ENCODE peak calls at places on chromosome 20, in ten cellular contexts. One of them, this sample, is unnamed.

GRCh38 chr20:36092424-36093024 is 62.0 kb upstream of the EPB41L1 start:
- DNase-seq in brain microvascular endothelial cell: no peak
- DNase-seq in RPMI7951: no peak
- DNase-seq in nucleus accumbens: no peak
- DNase-seq in iPS DF 6.9: no peak
- DNase-seq in lower lobe of right lung: no peak
- DNase-seq in heart right ventricle: peak
- DNase-seq in left ventricle myocardium superior: peak
- DNase-seq in H9: peak
- DNase-seq in stimulated activated CD4-positive, alpha-beta T cell treated with anti-CD3 and anti-CD28 coated beads, Interleukin-4, amount 100 ng/mL, for 24 hours: no peak
- DNase-seq in this sample: no peak

GRCh38 chr20:57451759-57452661 is 60.8 kb downstream of the RBM38 start:
- DNase-seq in lower lobe of right lung: no peak
- DNase-seq in left ventricle myocardium superior: no peak
- DNase-seq in brain microvascular endothelial cell: no peak
- DNase-seq in iPS DF 6.9: no peak
- DNase-seq in RPMI7951: no peak
- DNase-seq in H9: no peak
- DNase-seq in stimulated activated CD4-positive, alpha-beta T cell treated with anti-CD3 and anti-CD28 coated beads, Interleukin-4, amount 100 ng/mL, for 24 hours: no peak
- DNase-seq in heart right ventricle: no peak
- DNase-seq in nucleus accumbens: no peak
- DNase-seq in this sample: no peak

GRCh38 chr20:57395111-57395959 is 4.1 kb downstream of the RBM38 start:
- DNase-seq in nucleus accumbens: peak
- DNase-seq in iPS DF 6.9: no peak
- DNase-seq in brain microvascular endothelial cell: no peak
- DNase-seq in lower lobe of right lung: peak
- DNase-seq in H9: peak
- DNase-seq in heart right ventricle: peak
- DNase-seq in stimulated activated CD4-positive, alpha-beta T cell treated with anti-CD3 and anti-CD28 coated beads, Interleukin-4, amount 100 ng/mL, for 24 hours: no peak
- DNase-seq in left ventricle myocardium superior: peak
- DNase-seq in RPMI7951: no peak
- DNase-seq in this sample: no peak

GRCh38 chr20:34915749-34916455 is 39.5 kb downstream of the ACSS2 start:
- DNase-seq in heart right ventricle: no peak
- DNase-seq in RPMI7951: no peak
- DNase-seq in iPS DF 6.9: no peak
- DNase-seq in lower lobe of right lung: no peak
- DNase-seq in stimulated activated CD4-positive, alpha-beta T cell treated with anti-CD3 and anti-CD28 coated beads, Interleukin-4, amount 100 ng/mL, for 24 hours: no peak
- DNase-seq in H9: no peak
- DNase-seq in left ventricle myocardium superior: no peak
- DNase-seq in nucleus accumbens: no peak
- DNase-seq in brain microvascular endothelial cell: no peak
- DNase-seq in this sample: no peak

GRCh38 chr20:48377940-48378339 is 449.9 kb downstream of the PREX1 start:
- DNase-seq in left ventricle myocardium superior: no peak
- DNase-seq in brain microvascular endothelial cell: no peak
- DNase-seq in RPMI7951: no peak
- DNase-seq in stimulated activated CD4-positive, alpha-beta T cell treated with anti-CD3 and anti-CD28 coated beads, Interleukin-4, amount 100 ng/mL, for 24 hours: no peak
- DNase-seq in nucleus accumbens: no peak
- DNase-seq in iPS DF 6.9: no peak
- DNase-seq in H9: no peak
- DNase-seq in heart right ventricle: no peak
- DNase-seq in lower lobe of right lung: no peak
- DNase-seq in this sample: no peak

GRCh38 chr20:63089051-63089907 is 82.5 kb upstream of the BHLHE23 start:
- DNase-seq in H9: peak
- DNase-seq in nucleus accumbens: no peak
- DNase-seq in left ventricle myocardium superior: no peak
- DNase-seq in brain microvascular endothelial cell: no peak
- DNase-seq in lower lobe of right lung: peak
- DNase-seq in stimulated activated CD4-positive, alpha-beta T cell treated with anti-CD3 and anti-CD28 coated beads, Interleukin-4, amount 100 ng/mL, for 24 hours: no peak
- DNase-seq in iPS DF 6.9: no peak
- DNase-seq in heart right ventricle: peak
- DNase-seq in RPMI7951: no peak
- DNase-seq in this sample: no peak

GRCh38 chr20:36541227-36542018 is at the start of gene MYL9:
- DNase-seq in nucleus accumbens: no peak
- DNase-seq in H9: peak
- DNase-seq in iPS DF 6.9: no peak
- DNase-seq in lower lobe of right lung: peak
- DNase-seq in RPMI7951: peak
- DNase-seq in stimulated activated CD4-positive, alpha-beta T cell treated with anti-CD3 and anti-CD28 coated beads, Interleukin-4, amount 100 ng/mL, for 24 hours: no peak
- DNase-seq in left ventricle myocardium superior: peak
- DNase-seq in brain microvascular endothelial cell: peak
- DNase-seq in heart right ventricle: peak
- DNase-seq in this sample: no peak

GRCh38 chr20:14407336-14407735 is 69.9 kb upstream of the FLRT3 start:
- DNase-seq in heart right ventricle: no peak
- DNase-seq in brain microvascular endothelial cell: no peak
- DNase-seq in left ventricle myocardium superior: no peak
- DNase-seq in iPS DF 6.9: no peak
- DNase-seq in stimulated activated CD4-positive, alpha-beta T cell treated with anti-CD3 and anti-CD28 coated beads, Interleukin-4, amount 100 ng/mL, for 24 hours: no peak
- DNase-seq in H9: no peak
- DNase-seq in nucleus accumbens: no peak
- DNase-seq in RPMI7951: no peak
- DNase-seq in lower lobe of right lung: no peak
- DNase-seq in this sample: no peak

GRCh38 chr20:11235058-11235457 is 561.3 kb upstream of the JAG1 start:
- DNase-seq in lower lobe of right lung: no peak
- DNase-seq in RPMI7951: peak
- DNase-seq in iPS DF 6.9: no peak
- DNase-seq in left ventricle myocardium superior: no peak
- DNase-seq in stimulated activated CD4-positive, alpha-beta T cell treated with anti-CD3 and anti-CD28 coated beads, Interleukin-4, amount 100 ng/mL, for 24 hours: no peak
- DNase-seq in H9: peak
- DNase-seq in heart right ventricle: no peak
- DNase-seq in nucleus accumbens: no peak
- DNase-seq in brain microvascular endothelial cell: peak
- DNase-seq in this sample: no peak